ENCODE peak calls at places on chromosomes 13 and 19, in eight cellular contexts. J, E, Y, L, T, M, A and G are unnamed samples.

GRCh38 chr13:109271555-109271954 is 514.8 kb downstream of the IRS2 start:
- DNase-seq in J (no peak), E (no peak), Y (no peak), L (no peak), T (no peak), M (no peak), A (no peak), G (no peak)

GRCh38 chr19:40600086-40600917 is 867 bp upstream of the LTBP4 start:
- DNase-seq in J (no peak), E (no peak), Y (peak; percentile 62), L (peak; percentile 65), T (no peak), M (no peak), A (no peak), G (no peak)

GRCh38 chr13:30978981-30979956 is 46.8 kb downstream of the TEX26 start:
- DNase-seq in J (no peak), E (peak; percentile 63), Y (peak; percentile 96), L (peak; percentile 78), T (peak; percentile 70), M (peak; percentile 3), A (no peak), G (no peak)

GRCh38 chr19:45874620-45874966 is 10.5 kb downstream of the FOXA3 start:
- DNase-seq in J (no peak), E (no peak), Y (no peak), L (no peak), T (no peak), M (no peak), A (no peak), G (no peak)

GRCh38 chr13:113625965-113626661 is 31.9 kb downstream of the ATP4B start:
- DNase-seq in J (no peak), E (no peak), Y (no peak), L (peak; percentile 43), T (no peak), M (no peak), A (no peak), G (no peak)

GRCh38 chr13:49457221-49457620 is 13.1 kb downstream of the SETDB2 start:
- DNase-seq in J (no peak), E (no peak), Y (no peak), L (no peak), T (no peak), M (no peak), A (no peak), G (no peak)

GRCh38 chr19:54653181-54653809 is 9.5 kb upstream of the LILRB4 start:
- DNase-seq in J (no peak), E (no peak), Y (no peak), L (peak; percentile 52), T (no peak), M (no peak), A (no peak), G (no peak)

GRCh38 chr13:110965038-110965754 is 50.3 kb upstream of the ANKRD10 start:
- DNase-seq in J (no peak), E (no peak), Y (no peak), L (no peak), T (no peak), M (no peak), A (no peak), G (no peak)

GRCh38 chr13:40777166-40777956 is 6.4 kb upstream of the MRPS31 start:
- DNase-seq in J (peak; percentile 40), E (peak; percentile 53), Y (peak; percentile 79), L (peak; percentile 75), T (peak; percentile 58), M (no peak), A (peak; percentile 46), G (no peak)

GRCh38 chr19:19420570-19421301 is 15.3 kb downstream of the GATAD2A start:
- DNase-seq in J (no peak), E (no peak), Y (no peak), L (peak; percentile 74), T (no peak), M (no peak), A (no peak), G (no peak)

GRCh38 chr13:37486171-37486661 is 112.4 kb downstream of the POSTN start:
- DNase-seq in J (no peak), E (no peak), Y (no peak), L (no peak), T (no peak), M (no peak), A (no peak), G (no peak)

DNA sequence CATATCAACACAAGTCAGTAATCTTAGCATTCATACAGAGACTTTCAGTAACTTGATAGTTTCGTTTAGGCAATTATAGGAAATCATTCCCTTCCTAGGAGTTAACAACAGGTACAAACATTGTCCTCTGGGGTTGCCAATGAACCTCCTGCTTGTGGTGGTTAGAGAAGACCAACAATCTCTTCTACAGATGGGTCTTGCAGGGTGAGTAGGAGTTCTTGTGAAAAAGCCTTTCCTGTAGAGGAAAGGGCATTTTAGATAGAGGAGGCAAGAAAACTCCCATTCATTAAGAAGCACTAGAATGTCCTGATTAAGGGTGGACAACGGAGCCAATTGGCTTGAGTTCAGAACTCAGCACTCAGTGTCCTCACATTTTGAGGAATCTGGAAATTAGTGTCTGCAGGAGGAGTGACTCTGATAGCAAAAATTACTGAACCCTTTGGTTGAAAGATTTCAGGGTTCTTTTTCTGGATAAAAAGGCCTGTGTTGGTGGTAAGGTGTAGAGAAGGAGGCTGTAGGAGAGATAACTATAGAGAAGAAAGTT is 4.2 kb downstream of the WDFY2 start:
- DNase-seq in J (no peak), E (peak; percentile 80), Y (no peak), L (no peak), T (no peak), M (no peak), A (no peak), G (no peak)
- H3K4me1 ChIP-seq in J (peaks cover 13% of the 10 kb centered on the region), E (peaks cover 57% of the 10 kb centered on the region), Y (peaks cover 27% of the 10 kb centered on the region), L (peaks cover 52% of the 10 kb centered on the region), T (peaks cover 9% of the 10 kb centered on the region), M (peaks cover 14% of the 10 kb centered on the region), A (peaks cover 74% of the 10 kb centered on the region), G (peaks cover 30% of the 10 kb centered on the region)

GRCh38 chr19:5943623-5944022 is 29.6 kb downstream of the CAPS start:
- DNase-seq in J (no peak), E (no peak), Y (no peak), L (no peak), T (no peak), M (no peak), A (no peak), G (no peak)

GRCh38 chr19:5950744-5951143 is 27.2 kb downstream of the RANBP3 start:
- DNase-seq in J (no peak), E (no peak), Y (no peak), L (no peak), T (no peak), M (peak; percentile 25), A (no peak), G (no peak)

GRCh38 chr19:5948697-5949564 is 29.0 kb downstream of the RANBP3 start:
- DNase-seq in J (no peak), E (no peak), Y (no peak), L (peak; percentile 40), T (peak; percentile 42), M (peak; percentile 16), A (no peak), G (no peak)

GRCh38 chr19:5949792-5950305 is 28.1 kb downstream of the RANBP3 start:
- DNase-seq in J (peak; percentile 75), E (no peak), Y (no peak), L (no peak), T (no peak), M (peak; percentile 55), A (peak; percentile 36), G (no peak)

DNA sequence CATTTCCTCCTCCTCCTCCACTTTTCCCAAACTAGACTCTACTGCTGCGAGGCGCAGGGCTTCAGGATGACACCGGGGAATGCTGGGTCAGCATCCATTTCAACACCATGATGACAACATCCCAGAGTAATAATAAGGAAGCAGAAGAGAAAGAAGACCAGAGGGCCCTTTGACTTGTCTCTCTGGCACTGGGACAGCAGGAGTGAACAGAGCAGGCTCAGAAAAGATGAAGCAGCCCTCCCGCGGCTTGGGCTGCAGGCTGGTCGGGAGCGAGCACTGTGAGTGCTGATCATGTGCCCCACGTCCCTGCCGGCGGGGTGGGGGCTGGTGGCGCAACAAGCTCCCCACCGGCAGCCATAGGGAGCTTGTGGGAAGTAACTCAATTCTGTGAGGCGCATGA is 30.5 kb downstream of the RANBP3 start:
- DNase-seq in J (peak; percentile 52), E (peak; percentile 88), Y (no peak), L (no peak), T (no peak), M (no peak), A (peak; percentile 44), G (peak; percentile 82)
- H3K4me1 ChIP-seq in J (peaks cover 16% of the 10 kb centered on the region), E (peaks cover 41% of the 10 kb centered on the region), Y (peaks cover 24% of the 10 kb centered on the region), L (peaks cover 33% of the 10 kb centered on the region), T (peaks cover 27% of the 10 kb centered on the region), M (peaks cover 28% of the 10 kb centered on the region), A (peaks cover 17% of the 10 kb centered on the region), G (peaks cover 84% of the 10 kb centered on the region)

GRCh38 chr19:3607398-3608078 is 863 bp upstream of the TBXA2R start:
- DNase-seq in J (no peak), E (no peak), Y (peak; percentile 87), L (no peak), T (no peak), M (no peak), A (no peak), G (no peak)
- H3K4me1 ChIP-seq in J (no peaks in the 10 kb centered on the region), E (peaks cover 34% of the 10 kb centered on the region), Y (no peaks in the 10 kb centered on the region), L (peaks cover 11% of the 10 kb centered on the region), T (no peaks in the 10 kb centered on the region), M (peaks cover 19% of the 10 kb centered on the region), A (peaks cover 26% of the 10 kb centered on the region), G (peaks cover 68% of the 10 kb centered on the region)

GRCh38 chr19:925912-926594 is at the start of gene ARID3A:
- DNase-seq in J (no peak), E (no peak), Y (no peak), L (peak; percentile 75), T (peak; percentile 66), M (no peak), A (peak; percentile 67), G (peak; percentile 69)

GRCh38 chr19:926595-927043 is 784 bp downstream of the ARID3A start:
- DNase-seq in J (no peak), E (no peak), Y (peak; percentile 73), L (peak; percentile 59), T (no peak), M (no peak), A (no peak), G (peak; percentile 72)

GRCh38 chr19:928471-929259 is 2.8 kb downstream of the ARID3A start:
- DNase-seq in J (no peak), E (no peak), Y (peak; percentile 78), L (no peak), T (no peak), M (no peak), A (no peak), G (no peak)

GRCh38 chr19:927044-927706 is 1.3 kb downstream of the ARID3A start:
- DNase-seq in J (peak; percentile 78), E (no peak), Y (peak; percentile 80), L (no peak), T (no peak), M (no peak), A (peak; percentile 59), G (peak; percentile 84)

DNA sequence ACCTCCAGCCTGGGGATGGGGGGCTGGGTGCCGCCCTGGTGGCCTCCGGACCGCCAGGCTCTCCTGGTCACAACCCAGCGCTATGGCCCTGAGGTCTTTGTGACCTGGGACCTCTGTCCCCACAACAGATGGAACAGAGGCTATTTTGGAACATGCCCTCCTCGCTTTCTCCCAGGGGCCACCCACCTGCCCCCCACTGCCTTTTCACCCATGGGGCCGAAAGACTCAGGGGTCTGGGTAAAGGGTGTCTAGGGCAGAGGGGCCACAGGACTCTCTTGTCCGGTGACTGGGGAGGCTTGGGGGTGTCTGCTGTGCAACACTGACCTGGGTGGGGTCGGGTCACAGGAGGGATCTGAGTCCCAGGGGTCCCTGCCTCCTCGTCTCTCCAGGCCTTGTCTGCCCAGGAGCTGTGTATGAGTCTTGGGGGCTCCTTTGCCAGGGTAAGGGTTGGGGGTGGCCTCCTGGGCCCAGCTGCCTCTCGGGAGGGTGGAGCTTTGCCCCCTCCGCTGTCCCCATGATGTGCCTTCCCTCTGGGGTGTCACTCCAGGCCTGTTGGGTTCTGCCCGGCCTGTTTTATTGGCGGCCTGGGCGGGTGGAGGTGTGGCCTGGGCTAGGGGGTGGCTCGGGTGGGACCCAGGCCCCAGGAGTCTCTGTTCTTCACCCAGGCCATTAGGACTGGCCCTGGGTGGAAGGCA is 2.0 kb downstream of the ARID3A start:
- DNase-seq in J (no peak), E (no peak), Y (peak; percentile 72), L (no peak), T (no peak), M (no peak), A (no peak), G (no peak)
- H3K4me1 ChIP-seq in J (peaks cover under 1% of the 10 kb centered on the region), E (peaks cover 22% of the 10 kb centered on the region), Y (no peaks in the 10 kb centered on the region), L (peaks cover 13% of the 10 kb centered on the region), T (peaks cover 4% of the 10 kb centered on the region), M (peaks cover 8% of the 10 kb centered on the region), A (peaks cover 33% of the 10 kb centered on the region), G (no peaks in the 10 kb centered on the region)